ENCODE peak calls at places on chromosome 22, in five cellular contexts. One of them, this sample, is unnamed.

GRCh38 chr22:27715078-27715477 is 86.5 kb downstream of the MN1 start:
- DNase-seq in WTC11: no peak
- DNase-seq in fibroblast of villous mesenchyme: no peak
- DNase-seq in effector CD4-positive, alpha-beta T cell: no peak
- DNase-seq in cardiac fibroblast: no peak
- DNase-seq in this sample: no peak

GRCh38 chr22:18994780-18995711 is 59.0 kb upstream of the PRODH start:
- DNase-seq in WTC11: no peak
- DNase-seq in fibroblast of villous mesenchyme: no peak
- DNase-seq in effector CD4-positive, alpha-beta T cell: no peak
- DNase-seq in cardiac fibroblast: no peak
- DNase-seq in this sample: no peak

GRCh38 chr22:29346659-29347058 is 31.2 kb upstream of the RASL10A start:
- DNase-seq in WTC11: no peak
- DNase-seq in fibroblast of villous mesenchyme: no peak
- DNase-seq in effector CD4-positive, alpha-beta T cell: no peak
- DNase-seq in cardiac fibroblast: no peak
- DNase-seq in this sample: no peak

GRCh38 chr22:38513063-38513462 is 7.0 kb upstream of the DDX17 start:
- DNase-seq in WTC11: peak
- DNase-seq in fibroblast of villous mesenchyme: no peak
- DNase-seq in effector CD4-positive, alpha-beta T cell: no peak
- DNase-seq in cardiac fibroblast: no peak
- DNase-seq in this sample: peak

GRCh38 chr22:47161631-47162030 is 399.2 kb downstream of the TBC1D22A start:
- DNase-seq in WTC11: peak
- DNase-seq in fibroblast of villous mesenchyme: no peak
- DNase-seq in effector CD4-positive, alpha-beta T cell: no peak
- DNase-seq in cardiac fibroblast: no peak
- DNase-seq in this sample: no peak

GRCh38 chr22:41914611-41915034 is 251 bp downstream of the SHISA8 start:
- DNase-seq in WTC11: no peak
- DNase-seq in fibroblast of villous mesenchyme: no peak
- DNase-seq in effector CD4-positive, alpha-beta T cell: no peak
- DNase-seq in cardiac fibroblast: no peak
- DNase-seq in this sample: no peak

GRCh38 chr22:42473484-42474193 is 41.4 kb upstream of the NFAM1 start:
- DNase-seq in WTC11: no peak
- DNase-seq in fibroblast of villous mesenchyme: peak
- DNase-seq in effector CD4-positive, alpha-beta T cell: peak
- DNase-seq in cardiac fibroblast: peak
- DNase-seq in this sample: no peak

GRCh38 chr22:49604732-49605302 is 222.9 kb downstream of the BRD1 start:
- DNase-seq in WTC11: no peak
- DNase-seq in fibroblast of villous mesenchyme: no peak
- DNase-seq in effector CD4-positive, alpha-beta T cell: no peak
- DNase-seq in cardiac fibroblast: no peak
- DNase-seq in this sample: no peak

GRCh38 chr22:44758970-44759365 is 6.6 kb downstream of the ARHGAP8 start:
- DNase-seq in WTC11: no peak
- DNase-seq in fibroblast of villous mesenchyme: no peak
- DNase-seq in effector CD4-positive, alpha-beta T cell: no peak
- DNase-seq in cardiac fibroblast: no peak
- DNase-seq in this sample: no peak

GRCh38 chr22:29617922-29618629 is 14.6 kb downstream of the NF2 start:
- DNase-seq in WTC11: no peak
- DNase-seq in fibroblast of villous mesenchyme: peak
- DNase-seq in effector CD4-positive, alpha-beta T cell: no peak
- DNase-seq in cardiac fibroblast: peak
- DNase-seq in this sample: no peak

GRCh38 chr22:38172489-38173155 is 9.0 kb downstream of the PLA2G6 start:
- DNase-seq in WTC11: no peak
- DNase-seq in fibroblast of villous mesenchyme: no peak
- DNase-seq in effector CD4-positive, alpha-beta T cell: peak
- DNase-seq in cardiac fibroblast: peak
- DNase-seq in this sample: peak

GRCh38 chr22:26174280-26174679 is 5.0 kb downstream of the SEZ6L start:
- DNase-seq in WTC11: peak
- DNase-seq in fibroblast of villous mesenchyme: no peak
- DNase-seq in effector CD4-positive, alpha-beta T cell: no peak
- DNase-seq in cardiac fibroblast: no peak
- DNase-seq in this sample: no peak

GRCh38 chr22:28282346-28282745 is 363.3 kb upstream of the PITPNB start:
- DNase-seq in WTC11: no peak
- DNase-seq in fibroblast of villous mesenchyme: peak
- DNase-seq in effector CD4-positive, alpha-beta T cell: no peak
- DNase-seq in cardiac fibroblast: peak
- DNase-seq in this sample: no peak

GRCh38 chr22:50136431-50137047 is 34.0 kb upstream of the PANX2 start:
- DNase-seq in WTC11: no peak
- DNase-seq in fibroblast of villous mesenchyme: peak
- DNase-seq in effector CD4-positive, alpha-beta T cell: no peak
- DNase-seq in cardiac fibroblast: no peak
- DNase-seq in this sample: no peak

GRCh38 chr22:21446827-21447690 is 20.1 kb upstream of the TMEM191C start:
- DNase-seq in WTC11: peak
- DNase-seq in fibroblast of villous mesenchyme: no peak
- DNase-seq in effector CD4-positive, alpha-beta T cell: no peak
- DNase-seq in cardiac fibroblast: no peak
- DNase-seq in this sample: no peak

GRCh38 chr22:29269731-29270474 is 1.8 kb downstream of the EWSR1 start:
- DNase-seq in WTC11: no peak
- DNase-seq in fibroblast of villous mesenchyme: peak
- DNase-seq in effector CD4-positive, alpha-beta T cell: no peak
- DNase-seq in cardiac fibroblast: peak
- DNase-seq in this sample: no peak

GRCh38 chr22:31134688-31135087 is 5.6 kb downstream of the PLA2G3 start:
- DNase-seq in WTC11: no peak
- DNase-seq in fibroblast of villous mesenchyme: no peak
- DNase-seq in effector CD4-positive, alpha-beta T cell: no peak
- DNase-seq in cardiac fibroblast: no peak
- DNase-seq in this sample: no peak

GRCh38 chr22:42905702-42906183 is 48.7 kb upstream of the ARFGAP3 start:
- DNase-seq in WTC11: no peak
- DNase-seq in fibroblast of villous mesenchyme: no peak
- DNase-seq in effector CD4-positive, alpha-beta T cell: no peak
- DNase-seq in cardiac fibroblast: no peak
- DNase-seq in this sample: no peak

GRCh38 chr22:37079158-37079557 is 27.6 kb downstream of the KCTD17 start:
- DNase-seq in WTC11: no peak
- DNase-seq in fibroblast of villous mesenchyme: no peak
- DNase-seq in effector CD4-positive, alpha-beta T cell: no peak
- DNase-seq in cardiac fibroblast: no peak
- DNase-seq in this sample: no peak

GRCh38 chr22:40782521-40782920 is 36.6 kb downstream of the SLC25A17 start:
- DNase-seq in WTC11: no peak
- DNase-seq in fibroblast of villous mesenchyme: peak
- DNase-seq in effector CD4-positive, alpha-beta T cell: no peak
- DNase-seq in cardiac fibroblast: no peak
- DNase-seq in this sample: no peak

GRCh38 chr22:46140989-46141928 is 9.1 kb upstream of the PPARA start:
- DNase-seq in WTC11: peak
- DNase-seq in fibroblast of villous mesenchyme: no peak
- DNase-seq in effector CD4-positive, alpha-beta T cell: no peak
- DNase-seq in cardiac fibroblast: no peak
- DNase-seq in this sample: no peak

GRCh38 chr22:38030311-38031133 is 26.7 kb upstream of the PICK1 start:
- DNase-seq in WTC11: no peak
- DNase-seq in fibroblast of villous mesenchyme: no peak
- DNase-seq in effector CD4-positive, alpha-beta T cell: no peak
- DNase-seq in cardiac fibroblast: no peak
- DNase-seq in this sample: no peak

GRCh38 chr22:19958083-19959042 is 16.7 kb upstream of the TXNRD2 start:
- DNase-seq in WTC11: peak
- DNase-seq in fibroblast of villous mesenchyme: peak
- DNase-seq in effector CD4-positive, alpha-beta T cell: no peak
- DNase-seq in cardiac fibroblast: peak
- DNase-seq in this sample: no peak

GRCh38 chr22:19292262-19293230 is 1.0 kb upstream of the CLTCL1 start:
- DNase-seq in WTC11: no peak
- DNase-seq in fibroblast of villous mesenchyme: peak
- DNase-seq in effector CD4-positive, alpha-beta T cell: no peak
- DNase-seq in cardiac fibroblast: peak
- DNase-seq in this sample: no peak

GRCh38 chr22:19195796-19196731 is 17.5 kb upstream of the SLC25A1 start:
- DNase-seq in WTC11: no peak
- DNase-seq in fibroblast of villous mesenchyme: no peak
- DNase-seq in effector CD4-positive, alpha-beta T cell: no peak
- DNase-seq in cardiac fibroblast: no peak
- DNase-seq in this sample: no peak

GRCh38 chr22:40273319-40273718 is 73.0 kb upstream of the ADSL start:
- DNase-seq in WTC11: no peak
- DNase-seq in fibroblast of villous mesenchyme: no peak
- DNase-seq in effector CD4-positive, alpha-beta T cell: no peak
- DNase-seq in cardiac fibroblast: no peak
- DNase-seq in this sample: no peak

GRCh38 chr22:47123006-47123826 is 360.8 kb downstream of the TBC1D22A start:
- DNase-seq in WTC11: no peak
- DNase-seq in fibroblast of villous mesenchyme: no peak
- DNase-seq in effector CD4-positive, alpha-beta T cell: no peak
- DNase-seq in cardiac fibroblast: no peak
- DNase-seq in this sample: no peak

GRCh38 chr22:39174498-39175120 is 22.1 kb upstream of the CBX7 start:
- DNase-seq in WTC11: peak
- DNase-seq in fibroblast of villous mesenchyme: peak
- DNase-seq in effector CD4-positive, alpha-beta T cell: peak
- DNase-seq in cardiac fibroblast: peak
- DNase-seq in this sample: peak

This sample was measured in T-cell.